ENCODE peak calls at places on chromosomes 3 and 15, in five cellular contexts. J is SK-N-SH, E is A549, S is HepG2, G is GM12878. A is an unnamed sample.

GRCh38 chr3:36648241-36649034 is 115.9 kb downstream of the DCLK3 start:
- DNase-seq in J (no peak), E (peak), S (no peak), G (peak), A (peak)

GRCh38 chr3:20811006-20811405 is 625.0 kb upstream of the SGO1 start:
- DNase-seq in J (no peak), E (no peak), S (no peak), G (no peak), A (no peak)

GRCh38 chr15:67091073-67091965 is 25.9 kb downstream of the SMAD3 start:
- DNase-seq in J (peak), E (peak), S (no peak), G (peak), A (peak)

GRCh38 chr3:107206141-107206540 is 171.1 kb upstream of the CCDC54 start:
- DNase-seq in J (peak), E (peak), S (peak), G (no peak), A (peak)

GRCh38 chr15:65638681-65639089 is 16.9 kb downstream of the SLC24A1 start:
- DNase-seq in J (peak), E (peak), S (peak), G (peak), A (peak)

GRCh38 chr15:45333550-45333949 is 44.8 kb downstream of the GATM start:
- DNase-seq in J (peak), E (peak), S (peak), G (no peak), A (peak)

GRCh38 chr15:25798207-25798931 is 64.8 kb downstream of the ATP10A start:
- DNase-seq in J (peak), E (no peak), S (no peak), G (no peak), A (peak)

GRCh38 chr3:15646924-15647511 is 45.5 kb downstream of the BTD start:
- DNase-seq in J (no peak), E (peak), S (no peak), G (no peak), A (peak)

GRCh38 chr3:17634964-17635363 is 107.5 kb downstream of the TBC1D5 start:
- DNase-seq in J (no peak), E (peak), S (no peak), G (no peak), A (no peak)

DNA sequence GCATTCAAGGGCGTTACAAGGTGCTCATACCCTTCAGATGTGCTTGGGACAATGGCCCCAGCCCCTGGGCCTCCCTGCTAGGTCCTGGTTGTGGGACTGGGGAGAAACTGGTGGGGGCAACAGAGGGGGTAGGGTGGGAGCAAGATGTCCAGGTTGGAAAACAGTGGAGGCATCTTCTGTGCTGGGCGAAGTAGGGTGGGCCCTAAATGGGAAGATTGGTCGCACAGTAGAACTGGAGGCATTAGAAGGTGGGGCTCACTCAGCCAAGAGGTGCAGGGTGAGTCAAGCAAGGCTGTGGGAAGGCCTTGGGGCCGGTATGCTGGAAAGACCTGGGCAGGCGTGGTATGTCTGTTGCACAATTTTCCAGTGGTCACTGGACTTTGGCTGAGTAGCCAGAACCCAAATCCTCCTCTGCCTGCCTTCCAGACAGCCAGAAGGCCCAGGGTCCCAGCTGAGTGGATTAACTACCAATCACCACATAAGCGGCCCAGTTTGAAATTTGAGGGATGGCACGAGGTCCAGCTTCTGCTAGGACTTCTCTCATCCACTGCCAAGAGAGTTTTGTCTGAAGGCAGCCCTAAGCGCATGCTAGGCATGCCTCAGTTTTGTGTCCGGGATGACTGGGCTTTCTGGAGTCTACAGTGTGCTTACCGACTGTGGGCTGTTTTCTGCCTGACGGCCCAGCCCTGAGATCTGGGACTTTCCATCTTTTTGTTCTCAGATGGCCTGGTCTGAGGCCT is 74.6 kb downstream of the LSM3 start:
- DNase-seq in J (no peak), E (no peak), S (peak), G (no peak), A (peak)
- TF ChIP-seq RFX5 in J (no peak), E (no peak), S (no peak), G (no peak), A (no peak)

DNA sequence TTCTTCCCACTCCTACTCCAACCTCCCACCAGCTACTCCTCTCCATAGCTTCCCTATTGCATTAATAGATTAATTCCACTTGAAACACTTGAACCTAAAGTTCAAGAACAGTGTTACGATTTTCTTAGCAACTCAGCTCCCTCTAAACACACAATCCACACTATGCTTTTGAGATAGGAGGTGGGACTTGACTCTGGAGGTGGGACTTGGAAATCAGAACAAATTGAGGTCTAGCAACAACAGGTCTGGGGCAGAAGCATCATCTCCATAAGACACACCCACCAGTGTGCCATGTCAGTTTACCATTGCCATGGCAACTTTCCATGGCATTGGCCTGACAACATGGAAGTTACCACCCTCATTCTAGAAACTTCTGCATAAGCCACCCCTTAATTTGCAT is 336.5 kb upstream of the ALCAM start:
- DNase-seq in J (no peak), E (no peak), S (no peak), G (no peak), A (no peak)
- TF ChIP-seq RFX5 in J (no peak), E (no peak), S (no peak), G (no peak), A (no peak)

DNA sequence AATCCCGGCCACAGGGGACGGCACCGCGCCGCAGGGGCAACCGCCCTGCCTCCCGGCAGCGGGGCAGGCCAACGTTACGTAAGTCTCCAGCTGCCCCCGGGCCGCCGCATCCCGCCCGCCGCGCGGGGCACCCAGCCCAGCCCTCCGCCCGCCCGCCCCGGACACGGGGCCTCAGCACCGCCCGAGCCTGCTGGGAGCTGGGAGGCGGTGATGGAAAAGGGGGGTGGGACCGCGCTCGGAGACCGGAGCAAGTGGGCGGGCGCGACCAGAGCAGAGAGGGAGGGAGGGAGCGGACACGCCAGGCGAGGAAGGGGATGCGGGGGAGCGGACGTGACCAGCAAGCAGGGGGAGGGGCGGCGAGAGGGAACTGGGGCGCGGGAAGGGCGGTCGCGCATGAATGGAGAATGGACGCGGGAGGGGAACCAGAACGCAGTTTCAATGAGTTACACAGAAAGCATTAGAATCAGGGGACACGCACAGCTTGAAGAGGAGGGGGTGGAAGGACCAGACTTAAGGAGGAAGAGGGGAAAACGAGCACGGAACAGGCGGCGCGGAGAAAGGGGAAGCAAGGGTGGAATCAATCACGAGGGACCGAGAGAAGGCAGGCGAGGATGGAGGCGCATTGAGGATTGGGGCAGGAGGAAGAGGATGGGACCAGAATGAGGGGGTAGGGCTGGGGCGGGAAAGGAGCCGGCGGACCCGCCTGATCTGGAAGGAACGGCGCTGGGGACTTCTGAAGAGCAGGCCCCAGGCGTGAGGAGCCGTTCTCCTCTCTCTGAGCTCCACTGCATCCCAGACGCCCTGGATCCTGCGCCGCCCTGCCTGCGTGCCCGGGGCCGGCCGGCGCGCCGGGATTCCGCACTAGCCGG is 559 bp downstream of the PKM start:
- DNase-seq in J (peak), E (peak), S (peak), G (peak), A (peak)
- TF ChIP-seq RFX5 in J (no peak), E (no peak), S (no peak), G (no peak), A (no peak)

DNA sequence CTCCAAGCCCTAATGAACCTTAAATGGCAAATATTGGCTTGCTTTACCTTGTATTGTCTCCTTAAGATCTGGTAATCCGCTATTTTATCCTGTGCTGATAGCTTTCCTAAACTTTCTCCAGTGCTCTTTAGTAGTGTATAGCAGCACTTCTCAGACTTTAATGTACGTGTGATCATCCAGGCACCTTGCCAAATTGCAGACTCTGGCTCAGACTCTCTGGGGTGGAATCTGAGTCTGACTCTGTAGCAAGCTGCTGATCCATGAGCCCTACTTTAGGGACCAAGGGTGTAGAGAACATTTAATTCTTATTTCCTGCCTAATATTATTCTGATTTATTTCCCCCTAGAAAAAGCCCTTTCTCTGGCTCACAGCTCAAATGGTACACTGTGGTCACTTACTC is 518.8 kb upstream of the ZNF385D start:
- DNase-seq in J (no peak), E (no peak), S (no peak), G (no peak), A (no peak)
- TF ChIP-seq RFX5 in J (no peak), E (no peak), S (no peak), G (no peak), A (no peak)